ENCODE peak calls at places on chromosomes 5 and 9, in nine cellular contexts. K is activated gamma-delta T cell treated with Interleukin-2 at 50 U/mL for 16 hours, A is ACHN, J is fibroblast of the aortic adventitia, O is A549, P is kidney epithelial cell, Y is NCI-H748 treated with DMSO at 0.1 percent for 48 hours, B is type B pancreatic cell, N is right atrium auricular region. I is an unnamed sample.

GRCh38 chr9:136944094-136944518 is 432 bp downstream of the FBXW5 start:
- DNase-seq in K (no peak), P (no peak), Y (no peak), J (peak; percentile 44), N (no peak), O (no peak), B (no peak), A (peak; percentile 54), I (peak; percentile 60)

GRCh38 chr9:89278551-89278950 is 32.4 kb upstream of the CKS2 start:
- DNase-seq in N (no peak), Y (no peak), J (peak; percentile 5), K (no peak), B (no peak), O (peak; percentile 16), A (no peak), P (no peak), I (no peak)

GRCh38 chr5:56012281-56012963 is 17.7 kb upstream of the IL6ST start:
- DNase-seq in J (peak; percentile 88), K (peak; percentile 16), O (no peak), B (no peak), P (no peak), Y (no peak), N (no peak), A (no peak), I (peak; percentile 74)

GRCh38 chr5:102901821-102902448 is 146.8 kb downstream of the PAM start:
- DNase-seq in N (no peak), Y (peak; percentile 38), O (no peak), P (no peak), K (no peak), A (no peak), J (no peak), B (no peak), I (no peak)

GRCh38 chr9:137294684-137295312 is 7.3 kb downstream of the NRARP start:
- DNase-seq in O (no peak), A (no peak), P (no peak), Y (no peak), B (no peak), J (peak; percentile 45), K (no peak), N (no peak), I (peak; percentile 58)

GRCh38 chr9:71944754-71945409 is 33.4 kb downstream of the C9orf85 start:
- DNase-seq in N (no peak), Y (no peak), K (no peak), B (no peak), O (no peak), J (no peak), P (no peak), A (no peak), I (no peak)

GRCh38 chr5:144024601-144025000 is 145.9 kb downstream of the YIPF5 start:
- DNase-seq in J (peak; percentile 59), N (no peak), P (no peak), Y (no peak), B (no peak), O (no peak), A (no peak), K (no peak), I (no peak)

GRCh38 chr5:38809388-38810359 is 36.1 kb upstream of the OSMR start:
- DNase-seq in N (peak; percentile 87), O (peak; percentile 87), B (peak; percentile 84), Y (peak; percentile 79), A (peak; percentile 67), K (no peak), P (peak; percentile 35), J (peak; percentile 95), I (peak; percentile 94)

GRCh38 chr5:126234563-126235195 is 188.5 kb upstream of the GRAMD2B start:
- DNase-seq in J (peak; percentile 17), B (no peak), Y (peak; percentile 23), A (peak; percentile 48), O (peak; percentile 19), P (peak; percentile 32), N (no peak), K (no peak), I (peak; percentile 24)